ENCODE peak calls at places on chromosomes 16 and 17, in nine cellular contexts. W, U, K, X, G, E, L, J and P are unnamed samples.

GRCh38 chr17:78341559-78342437 is 18.1 kb downstream of the SOCS3 start:
- DNase-seq in K (peak; percentile 79), J (peak; percentile 88), E (peak; percentile 66), U (no peak), G (peak; percentile 77), W (peak; percentile 87), L (peak; percentile 74), X (peak; percentile 89), P (peak; percentile 28)

GRCh38 chr17:19867654-19868395 is at the start of gene ULK2:
- DNase-seq in L (peak; percentile 69), E (peak; percentile 73), W (peak; percentile 65), G (peak; percentile 63), U (peak; percentile 68), X (peak; percentile 80), K (peak; percentile 68), J (peak; percentile 82), P (peak; percentile 85)

GRCh38 chr16:69482410-69482951 is 58.1 kb downstream of the CYB5B start:
- DNase-seq in U (no peak), X (peak; percentile 74), L (peak; percentile 27), K (peak; percentile 37), J (peak; percentile 44), W (peak; percentile 60), E (peak; percentile 48), G (peak; percentile 72), P (no peak)

GRCh38 chr17:17742133-17742621 is 60.9 kb downstream of the RAI1 start:
- DNase-seq in X (no peak), G (no peak), J (no peak), E (no peak), K (no peak), W (no peak), L (no peak), U (no peak), P (no peak)

GRCh38 chr16:17471745-17472075 is 950 bp upstream of the XYLT1 start:
- DNase-seq in L (peak; percentile 67), G (no peak), U (no peak), E (no peak), W (no peak), X (no peak), K (no peak), J (no peak), P (no peak)

GRCh38 chr17:27481327-27481726 is 25.1 kb downstream of the KSR1 start:
- DNase-seq in X (no peak), G (no peak), E (no peak), K (no peak), U (peak; percentile 33), L (no peak), W (no peak), J (no peak), P (peak; percentile 29)

GRCh38 chr17:78252111-78252634 is 20.7 kb downstream of the TMEM235 start:
- DNase-seq in J (peak; percentile 34), W (no peak), G (no peak), X (peak; percentile 66), E (no peak), L (no peak), U (no peak), K (peak; percentile 37), P (no peak)

GRCh38 chr16:54459509-54460235 is 173.1 kb upstream of the IRX3 start:
- DNase-seq in G (no peak), E (no peak), J (no peak), X (no peak), U (no peak), K (no peak), W (no peak), L (no peak), P (no peak)

GRCh38 chr16:15822957-15823356 is 33.9 kb downstream of the MYH11 start:
- DNase-seq in G (no peak), K (peak; percentile 68), U (no peak), X (peak; percentile 97), L (no peak), E (peak; percentile 69), J (peak; percentile 55), W (peak; percentile 64), P (no peak)

GRCh38 chr17:77727216-77727615 is 231.3 kb upstream of the TNRC6C start:
- DNase-seq in L (no peak), K (no peak), X (no peak), E (no peak), J (no peak), U (no peak), W (no peak), G (no peak), P (no peak)

GRCh38 chr16:67396159-67396774 is 3.0 kb upstream of the TPPP3 start:
- DNase-seq in G (peak; percentile 78), U (peak; percentile 45), L (peak; percentile 78), W (peak; percentile 73), E (peak; percentile 77), K (peak; percentile 84), J (peak; percentile 60), X (peak; percentile 89), P (peak; percentile 66)

GRCh38 chr16:20849587-20850390 is 43.5 kb downstream of the REXO5 start:
- DNase-seq in K (peak; percentile 75), G (peak; percentile 88), J (peak; percentile 73), X (peak; percentile 84), W (peak; percentile 78), U (peak; percentile 76), L (peak; percentile 68), E (peak; percentile 82), P (peak; percentile 63)

GRCh38 chr17:80826346-80826954 is 165.2 kb upstream of the CHMP6 start:
- DNase-seq in U (no peak), G (no peak), L (no peak), W (no peak), X (peak; percentile 57), K (no peak), J (no peak), E (no peak), P (no peak)

GRCh38 chr17:77466140-77466539 is 325.4 kb downstream of the SEC14L1 start:
- DNase-seq in L (no peak), W (no peak), K (no peak), J (no peak), U (no peak), G (no peak), X (peak; percentile 59), E (no peak), P (no peak)

GRCh38 chr17:3804503-3804931 is 3.5 kb upstream of the ITGAE start:
- DNase-seq in W (no peak), L (peak; percentile 38), X (no peak), E (no peak), K (no peak), G (peak; percentile 51), U (no peak), J (no peak), P (no peak)

GRCh38 chr17:26809033-26809432 is 484.9 kb upstream of the WSB1 start:
- DNase-seq in K (no peak), L (peak; percentile 43), G (no peak), U (no peak), X (no peak), W (no peak), E (no peak), J (no peak), P (no peak)

GRCh38 chr17:17926840-17927449 is 45.3 kb downstream of the TOM1L2 start:
- DNase-seq in E (no peak), X (no peak), J (no peak), L (no peak), W (peak; percentile 7), K (no peak), U (no peak), G (no peak), P (no peak)

GRCh38 chr17:82371333-82372062 is at the start of gene UTS2R:
- DNase-seq in J (no peak), X (no peak), G (no peak), E (no peak), W (no peak), L (no peak), U (no peak), K (no peak), P (no peak)

GRCh38 chr16:2480948-2481347 is 6.0 kb downstream of the TBC1D24 start:
- DNase-seq in G (no peak), L (no peak), E (no peak), J (no peak), W (no peak), K (peak; percentile 79), X (no peak), U (no peak), P (no peak)
- TF ChIP-seq POLR2A in G (no peak), L (no peak), E (no peak), J (no peak), W (no peak), K (no peak), X (no peak), U (no peak), P (no peak)

GRCh38 chr17:42202159-42202558 is 7.9 kb upstream of the GHDC start:
- DNase-seq in W (no peak), G (no peak), U (no peak), K (no peak), L (no peak), J (no peak), E (no peak), X (no peak), P (no peak)
- TF ChIP-seq POLR2A in W (no peak), G (no peak), U (no peak), K (no peak), L (no peak), J (no peak), E (no peak), X (no peak), P (no peak)

DNA sequence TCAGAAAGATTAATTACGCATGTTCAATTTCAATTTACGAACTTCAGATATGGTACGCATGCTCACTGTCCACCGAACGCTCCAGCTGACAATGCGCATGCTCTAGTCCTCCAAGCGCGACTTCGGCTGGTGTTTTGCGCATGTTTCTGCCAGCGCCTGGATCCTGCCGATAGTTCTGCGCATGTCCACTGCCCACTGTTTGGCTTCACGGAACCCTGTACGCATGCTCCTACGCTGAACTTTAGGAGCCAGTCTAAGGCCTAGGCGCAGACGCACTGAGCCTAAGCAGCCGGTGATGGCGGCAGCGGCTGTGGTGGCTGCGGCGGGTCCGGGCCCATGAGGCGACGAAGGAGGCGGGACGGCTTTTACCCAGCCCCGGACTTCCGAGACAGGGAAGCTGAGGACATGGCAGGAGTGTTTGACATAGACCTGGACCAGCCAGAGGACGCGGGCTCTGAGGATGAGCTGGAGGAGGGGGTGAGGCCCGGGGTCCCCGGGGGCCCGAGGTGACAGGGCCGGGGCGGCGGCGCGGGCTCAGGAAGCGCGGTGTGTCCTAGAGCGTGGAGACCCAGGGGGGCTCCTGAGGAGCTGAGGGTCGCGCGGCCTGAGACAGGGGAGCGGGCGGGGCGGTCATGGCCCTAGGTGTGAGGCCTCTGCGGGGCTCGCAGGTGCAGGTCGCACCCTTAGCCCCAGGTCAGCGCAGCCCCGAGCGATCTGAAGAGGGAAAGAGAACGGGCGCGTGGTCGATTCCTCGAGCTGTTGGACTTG is at the start of the genes RPS6KB1 and TUBD1:
- DNase-seq in L (peak; percentile 100), U (peak; percentile 99), K (peak; percentile 97), W (peak; percentile 98), J (peak; percentile 96), E (peak; percentile 98), X (peak; percentile 99), G (peak; percentile 99), P (peak; percentile 99)
- TF ChIP-seq POLR2A in L (peak; percentile 94), U (peak; percentile 96), K (peak; percentile 85), W (peak; percentile 89), J (peak; percentile 87), E (peak; percentile 34), X (peak; percentile 89), G (peak; percentile 97), P (peak; percentile 98)

DNA sequence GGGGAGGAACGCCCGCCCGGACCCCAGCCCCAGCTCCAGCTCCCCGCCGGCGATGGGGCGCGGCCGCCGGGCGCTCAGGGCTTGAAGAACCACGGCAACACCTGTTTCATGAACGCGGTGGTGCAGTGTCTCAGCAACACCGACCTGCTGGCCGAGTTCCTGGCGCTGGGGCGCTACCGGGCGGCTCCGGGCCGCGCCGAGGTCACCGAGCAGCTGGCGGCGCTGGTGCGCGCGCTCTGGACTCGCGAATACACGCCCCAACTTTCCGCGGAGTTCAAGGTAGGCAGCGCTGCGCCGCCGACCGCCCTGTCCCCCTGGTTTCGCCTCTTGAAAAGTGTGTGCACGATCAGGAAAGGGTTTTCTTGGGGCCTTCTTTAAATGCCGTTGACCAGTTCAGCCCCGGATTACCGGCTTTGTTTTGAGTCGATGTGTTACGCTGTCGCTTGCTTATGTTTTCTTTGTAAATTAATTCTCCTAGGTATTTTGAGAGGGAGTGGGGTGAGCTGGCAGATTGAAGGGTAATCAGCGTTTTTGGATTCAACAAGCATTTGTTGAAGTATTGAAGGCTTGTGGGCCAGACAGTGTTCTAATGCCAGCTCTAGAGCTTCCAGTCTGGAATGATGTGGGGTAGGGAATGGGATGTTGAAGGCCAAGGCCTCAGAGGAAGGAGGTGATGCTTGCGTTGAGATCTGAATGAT is 690 bp downstream of the USP43 start:
- DNase-seq in J (peak; percentile 15), U (peak; percentile 76), L (no peak), X (no peak), G (peak; percentile 21), K (peak; percentile 79), E (peak; percentile 65), W (no peak), P (peak; percentile 57)
- TF ChIP-seq POLR2A in J (no peak), U (no peak), L (no peak), X (no peak), G (no peak), K (no peak), E (no peak), W (no peak), P (no peak)